ENCODE peak calls at places on chromosomes 1 and 21, in eight cellular contexts. Q is HCT116; I is right lobe of liver; T is BJ; J is transverse colon; L is lower leg skin; O is CD8-positive, alpha-beta T cell; W is right atrium auricular region. S is an unnamed sample.

GRCh38 chr1:46804926-46805325 is 6.1 kb downstream of the CYP4B1 start:
- DNase-seq in Q (no peak), L (no peak), W (peak), I (no peak), T (no peak), O (no peak), J (no peak), S (no peak)

GRCh38 chr1:184854456-184855180 is 100.0 kb upstream of the EDEM3 start:
- DNase-seq in L (no peak), W (no peak), T (no peak), J (no peak), Q (no peak), I (no peak), O (no peak), S (no peak)

GRCh38 chr21:16020878-16021277 is 291.1 kb downstream of the USP25 start:
- DNase-seq in I (no peak), L (no peak), W (no peak), O (no peak), Q (no peak), T (no peak), J (no peak), S (no peak)

GRCh38 chr1:164731161-164731747 is 172.3 kb downstream of the PBX1 start:
- DNase-seq in Q (no peak), T (no peak), I (no peak), L (no peak), O (no peak), W (no peak), J (no peak), S (no peak)

GRCh38 chr1:101438359-101438758 is 201.5 kb downstream of the S1PR1 start:
- DNase-seq in I (no peak), O (no peak), W (no peak), J (no peak), T (no peak), Q (no peak), L (no peak), S (peak)

GRCh38 chr1:53348491-53349368 is 20.9 kb upstream of the LRP8 start:
- DNase-seq in Q (no peak), O (no peak), I (peak), J (no peak), W (no peak), T (no peak), L (no peak), S (no peak)

GRCh38 chr1:3795453-3796214 is 664 bp downstream of the LRRC47 start:
- DNase-seq in W (no peak), Q (no peak), I (peak), L (no peak), J (no peak), T (no peak), O (no peak), S (no peak)

GRCh38 chr1:23369335-23370013 is at the start of gene ZNF436:
- DNase-seq in Q (no peak), J (peak), T (no peak), L (peak), I (peak), W (peak), O (peak), S (peak)

GRCh38 chr1:53546409-53547155 is 87.4 kb downstream of the DMRTB1 start:
- DNase-seq in J (peak), T (no peak), L (no peak), Q (no peak), W (no peak), O (no peak), I (peak), S (no peak)

GRCh38 chr1:99645199-99645598 is 714 bp upstream of the PALMD start:
- DNase-seq in I (peak), J (no peak), W (peak), L (peak), T (no peak), O (no peak), Q (no peak), S (no peak)

GRCh38 chr1:180842890-180843289 is 69.8 kb upstream of the KIAA1614 start:
- DNase-seq in W (no peak), L (no peak), I (no peak), Q (no peak), J (no peak), O (no peak), T (no peak), S (no peak)

GRCh38 chr21:24716306-24716918 is 890.9 kb downstream of the MRPL39 start:
- DNase-seq in T (no peak), Q (no peak), L (no peak), O (no peak), W (no peak), J (no peak), I (no peak), S (no peak)

GRCh38 chr1:212566522-212567479 is 41.8 kb upstream of the ATF3 start:
- DNase-seq in I (no peak), O (peak), T (peak), J (peak), L (peak), W (no peak), Q (peak), S (peak)

GRCh38 chr1:117312453-117313138 is 54.7 kb upstream of the MAN1A2 start:
- DNase-seq in L (no peak), I (no peak), Q (peak), J (no peak), O (no peak), W (no peak), T (peak), S (peak)

GRCh38 chr1:174946020-174946419 is 53.7 kb upstream of the CACYBP start:
- DNase-seq in T (no peak), O (no peak), W (no peak), L (no peak), I (no peak), J (no peak), Q (no peak), S (no peak)

GRCh38 chr1:40625076-40625475 is 40.4 kb downstream of the RIMS3 start:
- DNase-seq in Q (no peak), J (peak), O (no peak), L (no peak), W (no peak), I (peak), T (no peak), S (peak)

GRCh38 chr1:64343105-64343960 is 126.6 kb upstream of the CACHD1 start:
- DNase-seq in L (peak), Q (peak), I (no peak), T (peak), O (no peak), W (no peak), J (no peak), S (no peak)

GRCh38 chr1:166796620-166797236 is 42.5 kb upstream of the POGK start:
- DNase-seq in T (no peak), Q (no peak), O (no peak), I (no peak), J (no peak), L (no peak), W (no peak), S (no peak)

GRCh38 chr1:62068302-62068936 is 126.2 kb upstream of the L1TD1 start:
- DNase-seq in Q (no peak), W (no peak), J (no peak), T (no peak), L (no peak), O (no peak), I (no peak), S (no peak)

GRCh38 chr21:33362044-33362555 is 37.3 kb downstream of the IFNAR1 start:
- DNase-seq in W (no peak), L (peak), O (peak), J (peak), I (no peak), Q (no peak), T (no peak), S (peak)

GRCh38 chr1:171300401-171300800 is 13.6 kb upstream of the FMO4 start:
- DNase-seq in I (no peak), O (no peak), T (no peak), J (no peak), L (no peak), W (no peak), Q (no peak), S (no peak)

GRCh38 chr21:38909109-38909508 is 103.4 kb downstream of the ETS2 start:
- DNase-seq in W (no peak), T (no peak), I (no peak), L (no peak), Q (no peak), O (no peak), J (no peak), S (no peak)

GRCh38 chr1:91872560-91873081 is 13.3 kb downstream of the TGFBR3 start:
- DNase-seq in Q (no peak), O (no peak), T (no peak), I (no peak), W (no peak), J (no peak), L (no peak), S (peak)

GRCh38 chr1:94602312-94602711 is 60.8 kb upstream of the F3 start:
- DNase-seq in W (peak), L (no peak), T (no peak), I (no peak), J (peak), Q (no peak), O (no peak), S (no peak)

GRCh38 chr1:42680921-42681683 is 1.1 kb upstream of the YBX1 start:
- DNase-seq in O (no peak), Q (no peak), J (no peak), T (no peak), W (no peak), I (no peak), L (no peak), S (peak)

GRCh38 chr1:34684246-34684645 is 70.6 kb upstream of the GJB5 start:
- DNase-seq in I (no peak), J (no peak), T (no peak), Q (no peak), O (no peak), W (peak), L (no peak), S (peak)

GRCh38 chr1:10648689-10649483 is 147.6 kb downstream of the CASZ1 start:
- DNase-seq in W (no peak), Q (no peak), L (no peak), O (no peak), I (no peak), J (no peak), T (no peak), S (no peak)

GRCh38 chr1:226711976-226712778 is 26.9 kb downstream of the ITPKB start:
- DNase-seq in O (peak), Q (no peak), L (no peak), I (no peak), J (no peak), W (no peak), T (no peak), S (peak)
- H3K4me3 ChIP-seq in O (peak), Q (no peak), L (no peak), I (no peak), J (no peak), W (no peak), T (no peak), S (no peak)

DNA sequence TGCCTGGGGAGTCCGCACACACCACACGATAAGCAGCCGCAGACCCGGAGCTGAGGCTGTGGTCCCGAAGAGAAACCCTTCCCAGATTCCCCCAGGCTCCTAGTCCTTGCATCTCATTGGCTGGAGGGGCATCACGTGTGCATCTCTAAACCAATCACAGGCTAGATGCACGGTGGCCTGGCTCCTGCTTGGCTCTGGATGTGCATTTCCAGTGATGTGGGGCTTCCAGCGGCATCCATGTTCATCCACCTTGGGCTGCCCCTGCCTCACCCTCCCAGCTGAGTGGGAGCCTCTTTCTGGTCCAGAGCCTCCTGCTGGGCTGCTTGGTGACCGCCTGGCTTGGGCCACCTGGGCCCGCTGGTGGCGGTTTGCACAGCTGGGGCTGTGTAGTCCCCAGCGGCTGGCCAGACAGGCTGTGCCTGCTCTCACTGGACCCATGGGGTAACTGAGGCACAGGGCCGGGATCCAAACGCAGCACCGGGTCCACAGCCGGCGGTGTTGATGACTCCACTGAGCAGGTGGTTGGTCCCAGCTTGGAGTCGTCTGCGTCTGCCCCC is 41.1 kb downstream of the COL6A1 start:
- DNase-seq in J (no peak), W (no peak), T (no peak), L (no peak), O (no peak), I (no peak), Q (no peak), S (no peak)
- TF ChIP-seq CTCF in J (no peak), W (no peak), T (peak), L (no peak), O (no peak), I (no peak), Q (no peak), S (no peak)

DNA sequence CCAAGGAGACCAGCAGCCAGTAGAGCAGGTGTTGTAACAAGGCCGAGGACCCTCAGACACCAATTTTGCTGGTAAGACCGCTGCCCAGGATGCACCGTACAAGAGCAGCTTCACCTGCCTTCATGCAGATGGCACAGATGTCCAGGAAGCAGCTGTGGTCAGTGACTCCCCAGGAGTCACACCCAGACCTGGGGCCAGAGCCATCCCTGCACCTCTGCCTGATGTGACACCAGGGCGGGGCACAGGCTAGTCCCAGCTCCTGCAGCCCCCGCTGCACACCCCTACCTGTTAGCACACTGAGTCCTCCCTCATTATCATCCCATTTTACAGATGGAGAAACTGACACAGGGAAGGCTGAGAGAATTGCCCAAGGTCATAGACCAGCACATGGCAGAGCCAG is 16.3 kb upstream of the KCNAB2 start:
- DNase-seq in L (no peak), T (no peak), W (no peak), J (no peak), O (no peak), Q (no peak), I (no peak), S (no peak)
- H3K4me3 ChIP-seq in L (no peak), T (no peak), W (no peak), J (no peak), O (no peak), Q (no peak), I (no peak), S (no peak)

GRCh38 chr1:75126611-75127101 is 7.5 kb upstream of the LHX8 start:
- DNase-seq in T (no peak), Q (no peak), W (no peak), J (no peak), L (no peak), I (no peak), O (no peak), S (no peak)

GRCh38 chr1:75130312-75130677 is 3.9 kb upstream of the LHX8 start:
- DNase-seq in I (no peak), L (no peak), O (no peak), W (no peak), J (no peak), Q (no peak), T (no peak), S (no peak)

GRCh38 chr1:75129660-75130311 is 4.4 kb upstream of the LHX8 start:
- DNase-seq in J (no peak), T (no peak), O (no peak), Q (no peak), L (no peak), I (no peak), W (no peak), S (no peak)

GRCh38 chr1:75125161-75125681 is 9.0 kb upstream of the LHX8 start:
- DNase-seq in J (no peak), L (no peak), I (no peak), T (no peak), O (no peak), W (no peak), Q (no peak), S (no peak)

DNA sequence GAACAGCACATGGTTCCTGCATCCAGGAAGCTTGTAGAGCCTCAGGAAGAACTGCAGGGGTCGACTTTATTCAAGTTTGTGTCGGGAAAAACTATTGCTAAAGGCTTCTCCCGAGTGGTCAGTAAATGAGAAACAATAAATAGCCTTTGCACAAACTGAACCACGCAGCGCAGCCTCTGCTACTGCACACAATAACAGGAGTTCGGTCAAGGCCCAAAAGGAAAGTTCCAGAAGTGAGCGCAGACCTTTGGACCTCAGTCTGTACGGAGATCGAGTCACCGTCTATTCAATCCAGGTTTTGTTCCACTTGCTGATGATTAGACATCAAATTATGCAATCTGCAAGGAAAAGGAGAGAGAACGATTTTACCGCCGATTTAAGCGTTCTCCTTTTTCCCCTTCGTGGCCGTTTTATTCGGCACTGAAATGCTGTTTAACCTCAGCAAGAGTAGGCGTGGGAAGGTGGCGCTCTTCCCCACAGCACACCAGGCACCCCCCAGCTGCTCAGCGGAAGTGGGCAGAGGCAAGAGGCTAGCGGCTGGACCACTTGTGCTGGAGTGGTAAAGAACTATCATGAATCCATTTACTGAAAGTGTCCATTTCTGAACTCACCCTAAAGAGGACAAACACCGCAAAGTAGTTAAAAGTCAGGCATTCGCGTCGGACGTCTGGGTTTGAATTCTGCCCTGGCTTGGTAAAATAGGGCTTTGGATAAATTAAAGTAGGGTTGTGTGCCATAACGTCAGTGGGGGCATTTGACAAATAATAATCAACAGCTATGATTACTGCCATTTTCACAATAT is 6.1 kb upstream of the LHX8 start:
- DNase-seq in Q (no peak), L (no peak), W (no peak), I (no peak), J (no peak), T (no peak), O (no peak), S (no peak)
- TF ChIP-seq CTCF in Q (no peak), L (no peak), W (no peak), I (no peak), J (no peak), T (no peak), O (no peak), S (no peak)

GRCh38 chr1:145985129-145985501 is 11.3 kb downstream of the TXNIP start:
- DNase-seq in L (no peak), O (no peak), J (no peak), T (no peak), Q (no peak), W (no peak), I (no peak), S (no peak)
- H3K4me3 ChIP-seq in L (no peak), O (peak), J (no peak), T (no peak), Q (no peak), W (peak), I (no peak), S (no peak)

DNA sequence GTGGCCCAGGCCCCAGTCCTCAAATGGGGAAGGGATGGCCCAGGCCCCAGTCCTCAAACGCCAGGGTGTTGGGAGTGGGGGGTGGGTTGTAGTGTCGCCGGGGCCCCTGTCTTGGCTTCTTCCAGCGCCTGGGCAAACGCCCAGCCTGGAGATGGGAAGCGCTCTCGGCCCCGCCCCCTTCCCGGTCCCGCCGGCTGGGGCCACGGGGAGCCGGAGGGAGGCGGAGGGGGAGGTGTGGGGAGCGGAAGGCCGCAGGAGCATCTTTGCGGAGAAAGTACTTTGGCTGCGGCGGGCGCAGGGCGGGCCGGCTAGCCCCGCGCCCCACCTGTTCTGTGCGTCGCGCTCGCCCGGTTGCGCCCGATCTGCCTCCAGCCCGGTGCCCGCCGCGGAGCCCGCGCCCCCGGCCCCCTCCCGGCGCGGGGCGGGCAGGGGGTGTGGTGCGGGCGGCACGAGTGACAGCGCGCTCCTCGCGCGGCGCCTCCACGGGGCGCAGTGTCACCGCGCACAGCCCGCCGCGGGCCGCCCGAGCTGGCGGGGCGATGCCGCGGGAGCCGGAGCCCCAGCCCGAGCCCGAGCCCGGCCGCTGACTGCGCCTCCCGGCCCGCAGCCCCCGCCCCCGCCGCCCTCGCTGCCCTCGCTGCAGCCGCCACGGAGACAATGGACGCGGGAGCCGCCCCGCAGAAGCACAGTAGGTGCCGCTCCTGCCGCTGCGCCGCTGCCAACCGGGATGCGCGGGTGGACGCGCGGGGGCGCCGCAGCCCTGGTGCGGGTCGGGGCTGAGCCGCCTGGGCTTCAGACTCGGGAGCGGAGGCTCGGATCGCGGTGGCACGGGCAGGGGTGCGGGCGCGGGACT is 31.1 kb upstream of the PEX10 start:
- DNase-seq in J (no peak), Q (no peak), T (no peak), W (no peak), L (no peak), O (peak), I (no peak), S (no peak)
- TF ChIP-seq CTCF in J (no peak), Q (no peak), T (no peak), W (no peak), L (no peak), O (no peak), I (no peak), S (peak)

DNA sequence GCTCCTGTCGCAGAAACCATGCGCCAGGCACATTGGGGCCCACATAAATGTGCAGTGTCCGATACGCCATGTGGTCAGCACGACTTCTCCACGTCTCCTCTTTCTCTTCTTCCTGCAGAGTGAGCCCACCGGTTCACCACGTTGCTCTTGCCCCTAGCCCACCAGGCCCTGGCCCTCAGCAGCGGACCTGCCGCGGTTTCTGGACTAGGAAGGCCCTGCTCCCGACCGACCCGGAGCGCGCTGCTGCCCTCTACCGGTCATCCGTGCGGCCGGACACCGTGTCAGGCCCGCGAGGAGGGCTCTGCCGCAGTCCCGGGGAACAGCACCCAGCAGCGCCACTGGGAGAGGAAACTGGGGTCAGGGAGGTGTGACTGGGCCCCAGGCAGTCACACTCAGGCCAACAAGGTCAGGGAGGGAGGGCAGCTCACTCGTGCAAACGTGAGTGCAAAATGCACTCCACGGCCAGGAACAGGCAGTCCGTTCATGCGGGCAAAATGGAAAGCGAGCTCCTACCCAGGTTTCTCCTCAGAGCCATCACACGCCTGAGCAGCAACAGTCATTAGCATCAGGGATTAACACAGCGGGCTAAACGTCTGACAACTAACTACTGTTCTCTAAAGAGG is 13.7 kb downstream of the TLR5 start:
- DNase-seq in I (peak), W (peak), Q (no peak), J (peak), T (no peak), L (peak), O (peak), S (peak)
- H3K4me3 ChIP-seq in I (peak), W (peak), Q (no peak), J (no peak), T (no peak), L (no peak), O (no peak), S (no peak)